ENCODE peak calls at places on chromosomes 13 and 19, in nine cellular contexts. F is A549, C is SK-N-SH, P is K562, X is HCT116, E is H1, T is endothelial cell of umbilical vein, K is GM12878, Z is HepG2. S is an unnamed sample.

GRCh38 chr13:46229251-46229650 is 17.5 kb downstream of the LRRC63 start:
- DNase-seq in P (no peak), C (no peak), T (no peak), E (no peak), X (no peak), K (no peak), Z (no peak), F (no peak), S (no peak)

GRCh38 chr13:27790523-27790922 is 1.8 kb upstream of the GSX1 start:
- DNase-seq in Z (no peak), F (no peak), P (no peak), C (no peak), T (no peak), X (no peak), K (no peak), E (peak; percentile 53), S (no peak)

GRCh38 chr13:100511422-100511821 is 77.2 kb downstream of the GGACT start:
- DNase-seq in C (no peak), Z (no peak), F (no peak), K (no peak), E (no peak), T (no peak), X (no peak), P (no peak), S (no peak)

GRCh38 chr19:45768644-45769053 is 403 bp downstream of the SIX5 start:
- DNase-seq in E (peak; percentile 67), F (peak; percentile 65), C (no peak), K (no peak), Z (no peak), X (no peak), P (peak; percentile 38), T (no peak), S (peak; percentile 66)

GRCh38 chr13:70874646-70875045 is 766.4 kb upstream of the KLHL1 start:
- DNase-seq in C (no peak), Z (no peak), P (no peak), K (no peak), F (no peak), E (no peak), X (no peak), T (no peak), S (peak; percentile 69)

GRCh38 chr13:79187917-79188699 is 217.9 kb downstream of the RBM26 start:
- DNase-seq in P (no peak), E (no peak), Z (no peak), C (no peak), F (no peak), K (no peak), X (no peak), T (no peak), S (no peak)

GRCh38 chr19:53915000-53915399 is 5.9 kb downstream of the CACNG7 start:
- DNase-seq in E (peak; percentile 91), F (no peak), T (no peak), K (no peak), P (peak; percentile 81), C (peak; percentile 76), Z (no peak), X (no peak), S (peak; percentile 35)

GRCh38 chr13:72648513-72649065 is 78.8 kb downstream of the MZT1 start:
- DNase-seq in K (no peak), E (no peak), P (no peak), C (no peak), T (no peak), X (peak; percentile 1), Z (no peak), F (no peak), S (no peak)

GRCh38 chr19:47406711-47407416 is 12.5 kb downstream of the MEIS3 start:
- DNase-seq in E (peak; percentile 88), F (no peak), T (no peak), Z (no peak), K (no peak), C (no peak), P (peak; percentile 81), X (no peak), S (peak; percentile 81)

GRCh38 chr13:113669871-113670341 is 2.9 kb downstream of the GRK1 start:
- DNase-seq in P (no peak), C (no peak), X (no peak), Z (no peak), T (no peak), K (no peak), E (no peak), F (no peak), S (no peak)

DNA sequence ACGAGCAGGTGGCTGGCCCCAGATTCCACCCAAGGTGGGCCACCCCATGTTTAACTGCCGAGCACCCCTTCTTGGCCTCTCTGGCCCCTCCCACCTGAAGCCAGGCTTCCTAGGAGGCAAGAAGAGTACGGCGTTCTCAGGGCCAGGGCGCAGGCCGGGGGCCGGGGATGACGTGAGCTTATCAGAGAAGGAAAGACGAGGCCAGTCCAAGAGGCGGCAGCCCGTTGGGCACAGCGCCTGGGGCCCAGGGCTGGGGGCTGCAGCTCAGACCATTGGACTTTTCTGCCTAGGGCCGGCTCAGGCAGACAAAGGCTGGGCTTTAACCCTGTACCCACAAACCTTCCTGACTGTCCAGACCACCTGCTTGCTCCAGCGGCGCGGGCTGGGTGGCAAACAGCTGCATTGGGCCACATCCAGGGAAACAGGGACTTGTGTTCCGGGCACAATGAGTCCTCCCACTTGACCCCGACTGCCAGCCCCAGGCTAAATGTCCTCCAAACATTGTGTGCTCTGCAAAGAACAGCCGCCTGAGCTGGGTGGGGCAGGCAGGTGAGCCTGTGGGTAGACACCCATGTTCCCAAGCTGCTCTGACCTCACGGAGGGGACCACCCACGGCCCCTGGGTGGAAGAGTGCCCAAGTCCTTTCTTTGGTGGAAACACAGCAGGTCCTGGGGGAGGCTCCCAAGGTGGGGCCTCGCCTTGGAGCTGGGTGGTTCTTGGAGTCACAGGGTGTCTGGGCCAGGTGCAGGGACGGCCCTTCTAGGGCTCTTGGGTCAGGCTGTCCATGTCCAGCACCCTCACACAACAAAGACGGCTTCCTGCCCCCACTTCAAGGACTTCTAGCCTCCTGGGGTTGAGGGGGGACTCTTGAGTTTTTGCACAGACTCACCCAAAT is 21.9 kb downstream of the COMP start:
- DNase-seq in E (no peak), X (no peak), F (no peak), P (no peak), C (no peak), T (no peak), K (no peak), Z (no peak), S (no peak)
- TF ChIP-seq MAX in E (no peak), X (no peak), F (no peak), P (no peak), C (no peak), T (no peak), K (no peak), Z (no peak), S (no peak)

DNA sequence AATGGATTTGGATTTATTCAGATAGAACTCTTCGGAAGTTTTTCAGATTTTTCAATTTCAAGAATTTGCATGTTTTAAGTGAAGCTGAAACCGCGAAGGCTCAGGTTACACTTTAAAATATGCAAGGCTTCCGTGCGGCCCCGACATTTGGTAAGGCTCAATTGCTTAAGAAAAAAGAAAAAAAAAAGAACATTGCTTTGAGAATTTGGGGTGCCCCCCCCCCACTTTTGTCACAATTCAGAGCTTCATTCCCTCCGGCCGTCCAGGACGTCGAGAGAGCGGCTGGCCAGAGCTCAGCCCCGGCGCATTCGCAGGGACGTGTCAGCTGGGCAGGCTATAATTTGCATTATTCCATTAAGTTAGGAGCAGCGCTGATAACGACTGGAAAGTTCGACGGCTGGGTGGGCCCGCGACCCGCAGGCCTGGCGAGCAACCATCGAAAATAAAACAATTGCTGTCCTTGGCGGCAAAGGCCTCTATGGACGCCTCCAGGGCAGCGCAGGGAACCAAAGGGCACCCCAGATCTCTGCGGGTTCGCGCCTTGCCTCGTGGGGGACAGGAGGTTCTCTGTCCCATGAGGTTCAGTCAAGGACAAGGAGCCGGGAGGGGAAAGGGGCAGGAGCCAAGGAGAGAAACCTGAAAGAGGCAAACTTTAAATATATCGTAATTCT is 7.1 kb downstream of the SOX21 start:
- DNase-seq in T (no peak), Z (no peak), E (peak; percentile 71), C (peak; percentile 42), K (no peak), P (no peak), X (no peak), F (no peak), S (no peak)
- H3K4me3 ChIP-seq in T (no peak overlapping the region), Z (no peak overlapping the region), E (peak overlapping the region; percentile 68), C (no peak overlapping the region), K (no peak overlapping the region), P (no peak overlapping the region), X (no peak overlapping the region), F (no peak overlapping the region), S (no peak overlapping the region)

DNA sequence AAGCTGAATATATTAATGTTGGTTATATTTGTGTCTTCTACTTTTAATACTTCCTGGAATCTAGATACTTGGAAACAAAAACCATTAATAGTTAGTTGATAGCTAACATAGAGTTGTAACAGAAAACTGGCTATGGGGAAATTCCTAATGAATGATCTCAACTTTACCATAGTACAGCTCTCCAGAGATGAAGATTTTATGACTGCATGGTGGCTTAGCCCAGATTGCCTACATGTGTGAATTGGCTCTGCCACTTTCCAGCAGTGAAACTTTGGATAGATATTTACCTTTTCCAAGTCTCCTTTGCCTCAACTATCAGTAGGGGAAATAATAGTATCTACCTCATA is 161.0 kb downstream of the LACC1 start:
- DNase-seq in T (no peak), F (no peak), X (no peak), E (no peak), C (no peak), K (no peak), Z (no peak), P (no peak), S (no peak)
- TF ChIP-seq MAX in T (no peak), F (no peak), X (no peak), E (no peak), C (no peak), K (no peak), Z (no peak), P (no peak), S (no peak)

GRCh38 chr19:15550273-15550672 is 41.9 kb downstream of the CYP4F22 start:
- DNase-seq in C (no peak), K (no peak), Z (no peak), T (no peak), E (no peak), X (no peak), F (no peak), P (no peak), S (no peak)

GRCh38 chr19:15548648-15549047 is 40.3 kb downstream of the CYP4F22 start:
- DNase-seq in Z (no peak), X (no peak), E (no peak), C (no peak), K (no peak), F (no peak), T (no peak), P (no peak), S (no peak)

GRCh38 chr19:15549581-15549980 is 41.3 kb downstream of the CYP4F22 start:
- DNase-seq in Z (no peak), P (no peak), T (no peak), F (no peak), E (no peak), C (no peak), X (no peak), K (no peak), S (no peak)

GRCh38 chr19:15551183-15552004 is 43.1 kb downstream of the CYP4F22 start:
- DNase-seq in Z (peak; percentile 38), T (no peak), K (no peak), C (peak; percentile 78), X (no peak), F (peak; percentile 47), P (peak; percentile 86), E (no peak), S (no peak)

DNA sequence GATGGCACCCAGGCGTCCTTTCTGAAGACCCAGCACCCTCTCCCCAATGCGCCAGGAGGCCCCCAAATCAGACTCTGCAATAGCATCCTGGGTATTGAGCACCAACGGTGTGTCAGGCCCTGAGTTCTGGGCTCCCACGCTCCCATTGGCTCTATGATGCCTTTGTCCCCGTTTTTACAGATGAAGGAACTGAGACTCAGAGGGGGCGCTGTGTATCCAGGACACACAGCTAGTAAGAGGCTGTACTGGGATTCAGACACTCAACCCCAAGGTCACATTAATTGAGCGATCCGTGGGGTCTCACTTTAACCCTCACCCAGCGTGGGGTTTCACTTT is 42.5 kb downstream of the CYP4F22 start:
- DNase-seq in F (no peak), T (no peak), Z (peak; percentile 16), K (no peak), C (no peak), X (no peak), P (no peak), E (no peak), S (no peak)
- H3K4me3 ChIP-seq in F (peak overlapping the region; percentile 43), T (no peak overlapping the region), Z (peak overlapping the region; percentile 52), K (no peak overlapping the region), C (no peak overlapping the region), X (peak overlapping the region; percentile 51), P (peak overlapping the region; percentile 26), E (no peak overlapping the region), S (no peak overlapping the region)